ENCODE peak calls at places on chromosome 11, in ten cellular contexts. D, O, L, K, U, G, W, A, I and R are unnamed samples.

GRCh38 chr11:63682045-63682915 is 980 bp downstream of the RTN3 start:
- DNase-seq in D (peak), O (peak), L (peak), K (no peak), U (no peak), G (peak), W (no peak), A (peak), I (peak), R (peak)

GRCh38 chr11:116257092-116257491 is 515.7 kb downstream of the BUD13 start:
- DNase-seq in D (no peak), O (peak), L (no peak), K (no peak), U (no peak), G (no peak), W (no peak), A (no peak), I (no peak), R (no peak)

GRCh38 chr11:10026514-10026913 is 267.5 kb downstream of the SBF2 start:
- DNase-seq in D (no peak), O (no peak), L (no peak), K (peak), U (no peak), G (no peak), W (no peak), A (no peak), I (no peak), R (no peak)

GRCh38 chr11:112128483-112129121 is 35.3 kb downstream of the IL18 start:
- DNase-seq in D (no peak), O (no peak), L (peak), K (peak), U (peak), G (no peak), W (no peak), A (no peak), I (no peak), R (no peak)

GRCh38 chr11:67290801-67291200 is 1.7 kb downstream of the ANKRD13D start:
- DNase-seq in D (peak), O (no peak), L (no peak), K (no peak), U (peak), G (no peak), W (peak), A (no peak), I (no peak), R (no peak)

GRCh38 chr11:69892986-69893555 is 73.9 kb upstream of the FGF3 start:
- DNase-seq in D (peak), O (no peak), L (no peak), K (no peak), U (no peak), G (no peak), W (peak), A (no peak), I (no peak), R (no peak)

GRCh38 chr11:17780668-17781067 is 46.1 kb downstream of the KCNC1 start:
- DNase-seq in D (no peak), O (no peak), L (no peak), K (no peak), U (no peak), G (no peak), W (no peak), A (no peak), I (no peak), R (no peak)

GRCh38 chr11:30879322-30880020 is 293.3 kb upstream of the MPPED2 start:
- DNase-seq in D (peak), O (peak), L (no peak), K (no peak), U (no peak), G (no peak), W (no peak), A (no peak), I (no peak), R (no peak)

GRCh38 chr11:98307827-98308491 is 712.8 kb upstream of the CNTN5 start:
- DNase-seq in D (no peak), O (peak), L (no peak), K (no peak), U (no peak), G (no peak), W (no peak), A (peak), I (no peak), R (no peak)

GRCh38 chr11:31246451-31247165 is 122.9 kb downstream of the DCDC1 start:
- DNase-seq in D (peak), O (no peak), L (no peak), K (no peak), U (peak), G (no peak), W (no peak), A (no peak), I (no peak), R (no peak)

GRCh38 chr11:47514825-47515647 is 37.9 kb downstream of the CELF1 start:
- DNase-seq in D (no peak), O (no peak), L (no peak), K (peak), U (peak), G (peak), W (no peak), A (peak), I (no peak), R (no peak)

GRCh38 chr11:69744435-69744834 is 30.7 kb downstream of the FGF4 start:
- DNase-seq in D (no peak), O (no peak), L (no peak), K (peak), U (peak), G (peak), W (no peak), A (no peak), I (no peak), R (no peak)

GRCh38 chr11:77090046-77090372 is 12.6 kb upstream of the OMP start:
- DNase-seq in D (no peak), O (no peak), L (no peak), K (no peak), U (no peak), G (no peak), W (no peak), A (no peak), I (no peak), R (no peak)

GRCh38 chr11:6703247-6704063 is 20.3 kb upstream of the MRPL17 start:
- DNase-seq in D (peak), O (peak), L (peak), K (no peak), U (peak), G (peak), W (no peak), A (no peak), I (no peak), R (peak)

GRCh38 chr11:121767433-121767832 is 314.7 kb upstream of the SORL1-AS1 start:
- DNase-seq in D (no peak), O (peak), L (no peak), K (no peak), U (no peak), G (no peak), W (no peak), A (no peak), I (peak), R (no peak)

GRCh38 chr11:369336-370018 is at the start of gene B4GALNT4:
- DNase-seq in D (no peak), O (peak), L (peak), K (no peak), U (no peak), G (no peak), W (no peak), A (peak), I (no peak), R (peak)

GRCh38 chr11:116981216-116981887 is 116.9 kb downstream of the SIK3 start:
- DNase-seq in D (no peak), O (no peak), L (no peak), K (no peak), U (no peak), G (no peak), W (no peak), A (no peak), I (no peak), R (no peak)

GRCh38 chr11:23679041-23679440 is 817.8 kb upstream of the LUZP2 start:
- DNase-seq in D (no peak), O (no peak), L (no peak), K (no peak), U (no peak), G (no peak), W (no peak), A (no peak), I (no peak), R (no peak)

GRCh38 chr11:127195791-127196190 is 195.2 kb upstream of the KIRREL3 start:
- DNase-seq in D (no peak), O (no peak), L (no peak), K (no peak), U (no peak), G (no peak), W (no peak), A (no peak), I (no peak), R (no peak)

GRCh38 chr11:17224727-17225126 is 16.9 kb upstream of the PIK3C2A start:
- DNase-seq in D (no peak), O (no peak), L (no peak), K (no peak), U (no peak), G (no peak), W (no peak), A (no peak), I (no peak), R (no peak)

GRCh38 chr11:63923319-63923718 is 6.4 kb upstream of the RCOR2 start:
- DNase-seq in D (no peak), O (no peak), L (no peak), K (no peak), U (no peak), G (no peak), W (no peak), A (peak), I (no peak), R (no peak)

GRCh38 chr11:126594921-126595367 is 239.5 kb downstream of the ST3GAL4 start:
- DNase-seq in D (no peak), O (peak), L (no peak), K (no peak), U (no peak), G (no peak), W (peak), A (no peak), I (no peak), R (no peak)

GRCh38 chr11:121035823-121036222 is 11.9 kb downstream of the TBCEL start:
- DNase-seq in D (no peak), O (no peak), L (no peak), K (no peak), U (no peak), G (no peak), W (no peak), A (no peak), I (no peak), R (no peak)

GRCh38 chr11:114280696-114281095 is 15.5 kb upstream of the NNMT start:
- DNase-seq in D (peak), O (peak), L (no peak), K (peak), U (peak), G (peak), W (peak), A (peak), I (no peak), R (peak)

GRCh38 chr11:126874831-126875230 is 125.7 kb downstream of the KIRREL3 start:
- DNase-seq in D (no peak), O (no peak), L (no peak), K (no peak), U (no peak), G (peak), W (no peak), A (peak), I (no peak), R (no peak)

GRCh38 chr11:68841718-68842426 is at the start of gene CPT1A:
- DNase-seq in D (peak), O (peak), L (no peak), K (no peak), U (peak), G (peak), W (peak), A (peak), I (peak), R (peak)

GRCh38 chr11:65537620-65538231 is 12.8 kb downstream of the SCYL1 start:
- DNase-seq in D (no peak), O (no peak), L (no peak), K (no peak), U (no peak), G (no peak), W (no peak), A (no peak), I (no peak), R (no peak)
- TF ChIP-seq CTCF in D (no peak), O (no peak), L (no peak), K (no peak), U (no peak), G (no peak), W (no peak), A (no peak), I (no peak), R (no peak)

DNA sequence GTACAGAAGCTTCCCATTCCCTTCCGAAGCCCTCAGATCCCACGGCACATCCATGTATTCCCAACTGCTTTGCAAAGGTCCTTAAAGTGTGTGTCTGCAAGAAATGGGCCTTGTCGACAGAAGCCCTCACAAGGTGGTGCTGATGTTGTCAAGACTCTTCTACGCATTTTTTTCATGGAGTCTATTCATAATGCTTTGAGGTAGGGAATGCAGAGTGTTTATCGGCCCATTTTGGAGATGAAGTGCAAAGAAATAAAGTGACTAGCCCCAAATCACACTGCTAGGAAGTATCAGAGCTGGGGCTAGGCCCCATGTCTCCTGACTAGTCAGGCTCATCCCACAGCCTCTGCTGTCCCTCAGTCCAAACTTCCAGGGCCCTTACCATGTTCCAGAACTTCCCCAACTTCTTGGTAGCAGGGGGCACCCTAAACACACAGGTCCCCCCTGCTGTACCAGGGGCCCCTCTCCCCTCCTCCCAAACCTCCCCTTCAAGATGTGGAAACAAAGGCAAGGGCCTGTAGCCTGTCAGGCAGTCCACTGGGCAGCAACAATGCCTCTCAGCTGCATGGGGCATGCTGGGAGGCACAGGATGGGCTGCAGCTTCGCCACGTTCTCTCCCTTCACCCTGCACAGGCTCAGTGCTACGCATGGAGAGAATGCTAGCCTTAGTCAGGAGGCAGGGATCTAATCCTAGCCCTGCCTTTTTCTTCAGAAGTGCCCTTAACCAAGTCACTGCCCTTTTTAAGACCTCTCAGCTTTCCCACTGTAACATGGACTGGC is 7.8 kb downstream of the IL18BP start:
- DNase-seq in D (no peak), O (no peak), L (no peak), K (no peak), U (no peak), G (no peak), W (no peak), A (no peak), I (no peak), R (no peak)
- TF ChIP-seq CTCF in D (no peak), O (no peak), L (no peak), K (no peak), U (no peak), G (no peak), W (no peak), A (no peak), I (no peak), R (no peak)

DNA sequence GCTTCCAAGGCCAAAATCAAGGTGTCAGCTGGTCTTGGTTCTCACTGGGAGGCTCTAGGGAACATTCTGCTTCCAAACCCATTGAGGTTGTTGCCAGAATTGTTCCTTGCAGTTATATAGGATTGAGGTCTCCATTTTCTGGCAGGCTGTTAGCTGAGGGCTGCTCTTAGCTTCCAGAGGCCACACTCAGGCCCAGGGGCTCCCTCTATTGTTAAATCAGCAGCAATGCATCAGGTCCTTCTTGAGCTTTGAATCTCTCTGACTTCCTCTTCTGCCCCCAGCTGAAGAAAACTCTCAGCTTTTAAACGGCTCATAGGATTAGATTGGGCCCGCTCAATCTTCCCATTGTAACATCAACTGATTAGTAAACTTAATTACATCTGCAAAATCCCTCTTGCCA is 39.3 kb upstream of the BSX start:
- DNase-seq in D (no peak), O (peak), L (no peak), K (peak), U (peak), G (peak), W (peak), A (no peak), I (peak), R (peak)
- TF ChIP-seq CTCF in D (peak), O (peak), L (peak), K (peak), U (peak), G (peak), W (peak), A (peak), I (peak), R (peak)

DNA sequence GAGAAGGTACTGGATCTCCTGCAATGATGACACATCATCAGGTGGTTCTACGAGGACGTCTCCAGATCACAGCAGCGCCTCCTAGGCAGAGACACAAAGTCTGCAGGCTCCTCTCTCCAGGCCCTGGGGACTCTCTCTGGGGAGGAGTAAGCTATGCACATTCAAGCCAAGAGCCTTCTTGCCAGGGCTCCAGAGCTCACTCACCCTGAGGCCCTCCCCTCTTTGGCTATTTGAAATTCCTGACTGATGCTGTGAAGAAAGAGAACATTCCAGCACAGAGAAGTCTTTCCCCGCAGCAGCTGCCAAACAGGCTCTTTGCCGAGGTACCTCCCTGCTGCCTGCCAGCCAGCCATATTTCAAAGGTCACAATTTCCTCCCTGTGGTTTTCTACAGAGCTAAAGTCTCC is 204.9 kb downstream of the CSNK2A3 start:
- DNase-seq in D (peak), O (peak), L (no peak), K (peak), U (peak), G (peak), W (peak), A (no peak), I (no peak), R (peak)
- TF ChIP-seq CTCF in D (peak), O (peak), L (no peak), K (peak), U (peak), G (peak), W (peak), A (peak), I (no peak), R (no peak)